ENCODE peak calls at places on chromosomes 5 and 9, in six cellular contexts. K is LNCaP clone FGC, J is GM10248, G is suprapubic skin, P is fibroblast of lung, H is GM12864. Y is an unnamed sample.
A peak's percentile ranks its signal among the peaks of the same experiment; 100 is the strongest.

GRCh38 chr5:145792840-145793239 is 42.3 kb downstream of the PRELID2 start:
- DNase-seq in K (no peak), J (no peak), G (no peak), P (no peak), H (no peak), Y (no peak)

GRCh38 chr5:116388564-116389258 is 185.9 kb downstream of the SEMA6A start:
- DNase-seq in K (no peak), J (no peak), G (no peak), P (no peak), H (no peak), Y (no peak)

GRCh38 chr9:128169925-128170324 is 9.9 kb downstream of the BBLN start:
- DNase-seq in K (no peak), J (no peak), G (no peak), P (no peak), H (no peak), Y (no peak)

GRCh38 chr5:160451281-160451680 is 29.6 kb downstream of the PTTG1 start:
- DNase-seq in K (no peak), J (no peak), G (no peak), P (no peak), H (no peak), Y (no peak)

GRCh38 chr9:115604831-115605483 is 487.0 kb upstream of the TNC start:
- DNase-seq in K (no peak), J (no peak), G (no peak), P (peak; percentile 97), H (no peak), Y (no peak)

GRCh38 chr5:177357459-177358332 is at the start of gene RGS14:
- DNase-seq in K (no peak), J (peak; percentile 92), G (no peak), P (peak; percentile 64), H (peak; percentile 87), Y (peak; percentile 93)

GRCh38 chr5:94316916-94317838 is 301.2 kb downstream of the KIAA0825 start:
- DNase-seq in K (no peak), J (no peak), G (no peak), P (no peak), H (no peak), Y (no peak)

GRCh38 chr5:91150189-91150588 is 232.9 kb downstream of the ARRDC3 start:
- DNase-seq in K (no peak), J (no peak), G (no peak), P (peak; percentile 3), H (no peak), Y (no peak)

GRCh38 chr9:2022560-2022959 is 7.4 kb downstream of the SMARCA2 start:
- DNase-seq in K (peak; percentile 67), J (no peak), G (no peak), P (no peak), H (no peak), Y (no peak)

GRCh38 chr5:134594797-134595457 is 37.7 kb downstream of the SAR1B start:
- DNase-seq in K (no peak), J (peak; percentile 57), G (no peak), P (no peak), H (peak; percentile 53), Y (no peak)

GRCh38 chr5:32156635-32157034 is 17.5 kb downstream of the GOLPH3 start:
- DNase-seq in K (no peak), J (no peak), G (no peak), P (no peak), H (no peak), Y (no peak)

GRCh38 chr9:37410969-37411785 is 11.3 kb upstream of the GRHPR start:
- DNase-seq in K (no peak), J (peak; percentile 72), G (no peak), P (no peak), H (peak; percentile 82), Y (peak; percentile 76)

GRCh38 chr5:167688331-167688730 is 603.1 kb upstream of the WWC1 start:
- DNase-seq in K (no peak), J (no peak), G (no peak), P (no peak), H (no peak), Y (no peak)

GRCh38 chr9:77019810-77020437 is 469 bp downstream of the FOXB2 start:
- DNase-seq in K (no peak), J (no peak), G (no peak), P (no peak), H (no peak), Y (peak; percentile 36)

GRCh38 chr9:112331676-112331955 is 1.8 kb downstream of the PTBP3 start:
- DNase-seq in K (no peak), J (no peak), G (no peak), P (no peak), H (no peak), Y (no peak)

GRCh38 chr9:3992924-3993323 is 306.9 kb downstream of the GLIS3 start:
- DNase-seq in K (no peak), J (no peak), G (no peak), P (peak; percentile 56), H (no peak), Y (no peak)

GRCh38 chr5:170159101-170159698 is 53.5 kb downstream of the FOXI1 start:
- DNase-seq in K (no peak), J (no peak), G (no peak), P (peak; percentile 82), H (no peak), Y (no peak)

GRCh38 chr5:150457112-150457511 is 7.6 kb upstream of the RPS14 start:
- DNase-seq in K (no peak), J (no peak), G (no peak), P (no peak), H (no peak), Y (no peak)

GRCh38 chr9:35001803-35002502 is 12.4 kb downstream of the DNAJB5 start:
- DNase-seq in K (no peak), J (peak; percentile 24), G (no peak), P (peak; percentile 66), H (no peak), Y (peak; percentile 49)

GRCh38 chr9:14062449-14063187 is 251.3 kb downstream of the NFIB start:
- DNase-seq in K (no peak), J (no peak), G (no peak), P (peak; percentile 91), H (no peak), Y (no peak)

GRCh38 chr9:111961575-111961974 is 65.0 kb downstream of the UGCG start:
- DNase-seq in K (peak; percentile 75), J (no peak), G (no peak), P (peak; percentile 82), H (no peak), Y (no peak)

GRCh38 chr5:36607114-36607561 is 732 bp downstream of the SLC1A3 start:
- DNase-seq in K (no peak), J (no peak), G (no peak), P (peak; percentile 58), H (no peak), Y (no peak)

GRCh38 chr9:132518151-132518550 is 64.3 kb upstream of the BARHL1 start:
- DNase-seq in K (no peak), J (no peak), G (no peak), P (no peak), H (no peak), Y (no peak)

GRCh38 chr5:38258319-38259061 is at the start of gene EGFLAM:
- DNase-seq in K (no peak), J (no peak), G (no peak), P (peak; percentile 6), H (no peak), Y (peak; percentile 42)

GRCh38 chr9:8766096-8766495 is 966.5 kb upstream of the DMAC1 start:
- DNase-seq in K (no peak), J (no peak), G (no peak), P (peak; percentile 21), H (no peak), Y (no peak)

DNA sequence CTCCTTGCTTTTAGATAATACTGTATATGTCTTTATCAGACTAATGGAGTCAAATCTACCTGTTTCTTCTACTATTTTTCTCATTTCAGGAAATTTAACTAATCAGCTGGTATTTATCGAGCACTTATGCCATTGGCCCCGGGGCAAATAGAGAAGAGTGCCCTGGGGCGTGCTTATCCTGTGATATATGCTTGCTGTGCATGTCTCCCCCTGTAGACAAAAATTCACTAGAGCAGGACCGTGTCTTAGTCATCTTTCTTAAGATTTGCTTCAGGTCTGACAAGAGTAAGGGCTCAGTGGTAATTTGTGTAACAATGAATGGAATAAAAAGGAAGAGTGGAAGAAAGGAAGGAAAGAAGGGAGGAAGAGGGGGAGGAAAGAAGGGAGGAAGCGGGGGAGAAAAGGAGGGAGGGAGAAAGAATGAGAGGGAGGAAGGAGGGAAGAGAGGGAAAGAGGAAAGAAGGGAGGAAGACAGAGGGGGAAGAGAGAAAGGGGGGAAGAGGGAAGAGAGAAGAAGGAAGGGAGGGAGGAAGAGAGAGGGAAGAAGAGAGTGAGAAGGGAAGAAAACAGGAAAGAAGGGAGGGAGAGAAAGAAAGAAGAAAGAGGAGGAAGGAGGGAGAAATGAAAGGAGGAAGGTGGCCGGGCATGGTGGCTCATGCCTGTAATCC is 295.7 kb upstream of the PANK3 start:
- DNase-seq in K (no peak), J (no peak), G (no peak), P (peak; percentile 24), H (no peak), Y (no peak)
- TF ChIP-seq CTCF in K (peak; percentile 19), J (no peak), G (no peak), P (no peak), H (peak; percentile 26), Y (no peak)

GRCh38 chr5:174667526-174667925 is 56.9 kb upstream of the MSX2 start:
- DNase-seq in K (no peak), J (no peak), G (no peak), P (no peak), H (no peak), Y (no peak)

GRCh38 chr5:174668349-174668748 is 56.0 kb upstream of the MSX2 start:
- DNase-seq in K (no peak), J (no peak), G (no peak), P (no peak), H (no peak), Y (no peak)

GRCh38 chr5:174664180-174664850 is 60.1 kb upstream of the MSX2 start:
- DNase-seq in K (no peak), J (no peak), G (no peak), P (no peak), H (no peak), Y (no peak)

GRCh38 chr5:174665347-174665746 is 59.0 kb upstream of the MSX2 start:
- DNase-seq in K (no peak), J (no peak), G (no peak), P (no peak), H (no peak), Y (no peak)
- TF ChIP-seq CTCF in K (no peak), J (no peak), G (no peak), P (no peak), H (no peak), Y (no peak)

DNA sequence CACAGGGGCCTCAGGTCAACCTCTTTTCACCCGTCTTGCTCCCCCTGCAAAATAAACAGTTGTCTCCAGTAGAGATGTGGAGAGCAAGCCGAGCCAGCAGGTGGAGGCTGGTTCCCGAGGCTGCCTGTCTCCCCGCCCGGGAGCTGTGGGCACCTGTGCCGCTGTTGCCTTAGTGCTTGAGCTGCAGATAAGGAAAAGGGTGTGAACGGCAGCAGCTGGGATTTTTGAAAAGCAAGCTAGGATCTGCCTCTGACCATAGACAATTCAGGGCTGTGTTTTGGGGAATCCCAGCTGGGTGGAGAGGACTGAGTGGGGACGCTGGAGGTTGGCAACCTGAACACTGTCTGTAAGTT is 9.4 kb downstream of the WNK2 start:
- DNase-seq in K (no peak), J (no peak), G (no peak), P (no peak), H (no peak), Y (no peak)
- TF ChIP-seq CTCF in K (no peak), J (no peak), G (no peak), P (no peak), H (no peak), Y (no peak)

DNA sequence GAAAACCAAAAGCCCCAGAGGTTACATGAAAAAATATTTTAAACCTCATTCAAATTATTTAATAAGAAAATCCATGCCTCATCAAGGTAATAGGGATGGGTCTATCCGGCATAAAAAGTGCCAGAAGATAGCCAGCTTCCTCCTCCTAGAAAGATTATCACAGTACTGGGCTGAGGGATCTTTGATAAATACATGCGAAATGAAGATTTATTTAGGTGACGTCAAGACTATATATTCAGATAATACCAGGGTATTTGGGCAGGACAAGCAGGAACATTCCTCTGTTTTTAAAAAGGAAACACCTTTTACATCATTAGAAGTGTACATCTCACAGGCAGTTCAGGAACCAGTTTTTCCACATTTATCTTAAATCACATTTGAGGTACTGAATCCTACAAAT is 124.5 kb upstream of the SLCO6A1 start:
- DNase-seq in K (no peak), J (no peak), G (no peak), P (no peak), H (no peak), Y (no peak)
- TF ChIP-seq CTCF in K (no peak), J (no peak), G (no peak), P (no peak), H (no peak), Y (no peak)